ENCODE peak calls at places on chromosomes 3 and 15, in seven cellular contexts. Y is stimulated activated CD8-positive, alpha-beta memory T cell treated with anti-CD3 and anti-CD28 coated beads, Interleukin-4, amount 100 ng/mL, for 4 hours; R is NCI-H2029 treated with DMSO at 0.1 percent for 48 hours; N is foreskin fibroblast; Z is A673; W is activated CD8-positive, alpha-beta memory T cell treated with anti-CD3 and anti-CD28 coated beads for 48 hours; K is bronchial epithelial cell. C is an unnamed sample.
A peak's percentile ranks its signal among the peaks of the same experiment; 100 is the strongest.

GRCh38 chr3:64295594-64295993 is 70.3 kb upstream of the PRICKLE2 start:
- DNase-seq in Y (no peak), R (no peak), K (peak; percentile 83), Z (no peak), W (no peak), N (peak; percentile 83), C (no peak)

GRCh38 chr15:48800811-48801460 is 9.9 kb downstream of the CEP152 start:
- DNase-seq in Z (peak; percentile 50), W (no peak), R (no peak), K (peak; percentile 55), N (peak; percentile 18), Y (no peak), C (no peak)

GRCh38 chr3:127819086-127819485 is 3.2 kb downstream of the MGLL start:
- DNase-seq in R (peak; percentile 52), Z (no peak), W (no peak), Y (no peak), N (no peak), K (no peak), C (no peak)

GRCh38 chr3:13352621-13353131 is 67.4 kb downstream of the NUP210 start:
- DNase-seq in Z (no peak), Y (no peak), R (no peak), K (peak; percentile 38), N (no peak), W (no peak), C (no peak)

GRCh38 chr15:92164327-92165000 is 229.2 kb upstream of the ST8SIA2 start:
- DNase-seq in N (no peak), Y (no peak), K (no peak), W (no peak), Z (no peak), R (no peak), C (no peak)

GRCh38 chr3:185555101-185555501 is 2.7 kb upstream of the LIPH start:
- DNase-seq in N (no peak), R (no peak), K (no peak), Z (no peak), Y (no peak), W (no peak), C (no peak)

GRCh38 chr3:187950671-187951070 is 203.3 kb upstream of the LPP start:
- DNase-seq in Z (no peak), N (no peak), W (no peak), K (no peak), R (no peak), Y (no peak), C (no peak)

GRCh38 chr3:115626006-115626409 is 2.7 kb downstream of the GAP43 start:
- DNase-seq in R (no peak), N (no peak), W (no peak), Z (peak; percentile 60), K (no peak), Y (no peak), C (no peak)

GRCh38 chr15:81516012-81516411 is 142.0 kb upstream of the TMC3 start:
- DNase-seq in N (no peak), W (no peak), Z (no peak), R (no peak), K (peak; percentile 38), Y (no peak), C (no peak)

GRCh38 chr3:114356084-114357009 is 62.5 kb downstream of the TIGIT start:
- DNase-seq in R (no peak), Y (no peak), K (no peak), N (no peak), Z (peak; percentile 93), W (no peak), C (no peak)

GRCh38 chr15:61530769-61531168 is 301.7 kb upstream of the RORA start:
- DNase-seq in W (no peak), N (peak; percentile 2), Y (no peak), Z (peak; percentile 67), R (no peak), K (no peak), C (no peak)

C was measured in activated T-helper 9 cell treated with anti-CD3 and anti-CD28 coated beads, Interleukin-2, amount 50 U/mL, for 16 hours.